ENCODE peak calls at places on chromosomes 12 and 14, in nine cellular contexts. One of them, this sample, is unnamed.
A peak's percentile ranks its signal among the peaks of the same experiment; 100 is the strongest.

GRCh38 chr14:36773136-36773540 is 111.5 kb downstream of the PAX9 start:
- DNase-seq in adipocyte: peak; percentile 74
- DNase-seq in BE2C: no peak
- DNase-seq in fibroblast of pulmonary artery: peak; percentile 5
- DNase-seq in AG09309: no peak
- DNase-seq in effector memory CD4-positive, alpha-beta T cell: no peak
- DNase-seq in astrocyte of the spinal cord: peak; percentile 5
- DNase-seq in IMR-90: peak; percentile 15
- DNase-seq in cardiac muscle cell: no peak
- DNase-seq in this sample: peak; percentile 86

GRCh38 chr14:63046339-63047268 is 1.3 kb upstream of the KCNH5 start:
- DNase-seq in fibroblast of pulmonary artery: no peak
- DNase-seq in adipocyte: no peak
- DNase-seq in effector memory CD4-positive, alpha-beta T cell: no peak
- DNase-seq in AG09309: no peak
- DNase-seq in astrocyte of the spinal cord: no peak
- DNase-seq in BE2C: no peak
- DNase-seq in IMR-90: no peak
- DNase-seq in cardiac muscle cell: no peak
- DNase-seq in this sample: peak; percentile 33

GRCh38 chr12:57803317-57803893 is 15.1 kb downstream of the AVIL start:
- DNase-seq in cardiac muscle cell: peak; percentile 50
- DNase-seq in IMR-90: peak; percentile 42
- DNase-seq in effector memory CD4-positive, alpha-beta T cell: peak; percentile 14
- DNase-seq in AG09309: peak; percentile 17
- DNase-seq in adipocyte: peak; percentile 71
- DNase-seq in fibroblast of pulmonary artery: peak; percentile 69
- DNase-seq in BE2C: peak; percentile 66
- DNase-seq in astrocyte of the spinal cord: peak; percentile 62
- DNase-seq in this sample: peak; percentile 52

GRCh38 chr14:103530390-103530789 is 1.4 kb downstream of the TRMT61A start:
- DNase-seq in effector memory CD4-positive, alpha-beta T cell: no peak
- DNase-seq in cardiac muscle cell: peak; percentile 82
- DNase-seq in BE2C: no peak
- DNase-seq in IMR-90: peak; percentile 13
- DNase-seq in AG09309: no peak
- DNase-seq in adipocyte: peak; percentile 30
- DNase-seq in astrocyte of the spinal cord: no peak
- DNase-seq in fibroblast of pulmonary artery: peak; percentile 36
- DNase-seq in this sample: peak; percentile 34

GRCh38 chr12:24852420-24852819 is 96.5 kb downstream of the BCAT1 start:
- DNase-seq in IMR-90: no peak
- DNase-seq in AG09309: no peak
- DNase-seq in adipocyte: peak; percentile 30
- DNase-seq in fibroblast of pulmonary artery: peak; percentile 23
- DNase-seq in astrocyte of the spinal cord: peak; percentile 24
- DNase-seq in BE2C: no peak
- DNase-seq in effector memory CD4-positive, alpha-beta T cell: no peak
- DNase-seq in cardiac muscle cell: peak; percentile 3
- DNase-seq in this sample: peak; percentile 20

GRCh38 chr14:73763396-73763795 is 49.2 kb upstream of the PNMA1 start:
- DNase-seq in cardiac muscle cell: no peak
- DNase-seq in adipocyte: no peak
- DNase-seq in IMR-90: no peak
- DNase-seq in astrocyte of the spinal cord: no peak
- DNase-seq in AG09309: no peak
- DNase-seq in effector memory CD4-positive, alpha-beta T cell: no peak
- DNase-seq in BE2C: no peak
- DNase-seq in fibroblast of pulmonary artery: no peak
- DNase-seq in this sample: no peak

GRCh38 chr14:26841920-26842741 is 244.3 kb upstream of the NOVA1 start:
- DNase-seq in IMR-90: peak; percentile 60
- DNase-seq in astrocyte of the spinal cord: peak; percentile 96
- DNase-seq in fibroblast of pulmonary artery: peak; percentile 100
- DNase-seq in effector memory CD4-positive, alpha-beta T cell: no peak
- DNase-seq in adipocyte: peak; percentile 96
- DNase-seq in cardiac muscle cell: peak; percentile 8
- DNase-seq in AG09309: peak; percentile 41
- DNase-seq in BE2C: no peak
- DNase-seq in this sample: peak; percentile 96

GRCh38 chr12:15720299-15720698 is 68.9 kb downstream of the EPS8 start:
- DNase-seq in BE2C: no peak
- DNase-seq in AG09309: no peak
- DNase-seq in fibroblast of pulmonary artery: no peak
- DNase-seq in IMR-90: peak; percentile 29
- DNase-seq in adipocyte: no peak
- DNase-seq in cardiac muscle cell: no peak
- DNase-seq in effector memory CD4-positive, alpha-beta T cell: no peak
- DNase-seq in astrocyte of the spinal cord: no peak
- DNase-seq in this sample: no peak

GRCh38 chr14:64708148-64709004 is 4.2 kb downstream of the PLEKHG3 start:
- DNase-seq in AG09309: no peak
- DNase-seq in cardiac muscle cell: peak; percentile 67
- DNase-seq in fibroblast of pulmonary artery: no peak
- DNase-seq in IMR-90: peak; percentile 44
- DNase-seq in adipocyte: no peak
- DNase-seq in BE2C: peak; percentile 6
- DNase-seq in effector memory CD4-positive, alpha-beta T cell: peak; percentile 38
- DNase-seq in astrocyte of the spinal cord: no peak
- DNase-seq in this sample: peak; percentile 88

GRCh38 chr14:99447739-99448138 is 32.9 kb downstream of the SETD3 start:
- DNase-seq in fibroblast of pulmonary artery: no peak
- DNase-seq in astrocyte of the spinal cord: no peak
- DNase-seq in cardiac muscle cell: no peak
- DNase-seq in BE2C: no peak
- DNase-seq in adipocyte: no peak
- DNase-seq in effector memory CD4-positive, alpha-beta T cell: no peak
- DNase-seq in IMR-90: no peak
- DNase-seq in AG09309: no peak
- DNase-seq in this sample: peak; percentile 19

GRCh38 chr12:106108187-106108816 is 30.5 kb downstream of the NUAK1 start:
- DNase-seq in IMR-90: peak; percentile 65
- DNase-seq in effector memory CD4-positive, alpha-beta T cell: no peak
- DNase-seq in cardiac muscle cell: no peak
- DNase-seq in fibroblast of pulmonary artery: peak; percentile 90
- DNase-seq in AG09309: no peak
- DNase-seq in adipocyte: peak; percentile 54
- DNase-seq in BE2C: no peak
- DNase-seq in astrocyte of the spinal cord: peak; percentile 73
- DNase-seq in this sample: peak; percentile 35

GRCh38 chr12:106109168-106109910 is 29.4 kb downstream of the NUAK1 start:
- DNase-seq in IMR-90: no peak
- DNase-seq in adipocyte: no peak
- DNase-seq in astrocyte of the spinal cord: no peak
- DNase-seq in AG09309: no peak
- DNase-seq in BE2C: no peak
- DNase-seq in effector memory CD4-positive, alpha-beta T cell: no peak
- DNase-seq in cardiac muscle cell: no peak
- DNase-seq in fibroblast of pulmonary artery: peak; percentile 75
- DNase-seq in this sample: no peak

GRCh38 chr12:106113042-106113441 is 25.7 kb downstream of the NUAK1 start:
- DNase-seq in cardiac muscle cell: no peak
- DNase-seq in fibroblast of pulmonary artery: peak; percentile 53
- DNase-seq in astrocyte of the spinal cord: peak; percentile 64
- DNase-seq in IMR-90: peak; percentile 68
- DNase-seq in adipocyte: peak; percentile 62
- DNase-seq in effector memory CD4-positive, alpha-beta T cell: no peak
- DNase-seq in AG09309: no peak
- DNase-seq in BE2C: no peak
- DNase-seq in this sample: peak; percentile 78

GRCh38 chr12:106112094-106112822 is 26.5 kb downstream of the NUAK1 start:
- DNase-seq in effector memory CD4-positive, alpha-beta T cell: no peak
- DNase-seq in cardiac muscle cell: no peak
- DNase-seq in adipocyte: peak; percentile 65
- DNase-seq in IMR-90: peak; percentile 22
- DNase-seq in fibroblast of pulmonary artery: peak; percentile 63
- DNase-seq in BE2C: no peak
- DNase-seq in AG09309: no peak
- DNase-seq in astrocyte of the spinal cord: no peak
- DNase-seq in this sample: peak; percentile 96

GRCh38 chr12:106110626-106111300 is 28.0 kb downstream of the NUAK1 start:
- DNase-seq in AG09309: no peak
- DNase-seq in fibroblast of pulmonary artery: no peak
- DNase-seq in BE2C: no peak
- DNase-seq in effector memory CD4-positive, alpha-beta T cell: no peak
- DNase-seq in astrocyte of the spinal cord: no peak
- DNase-seq in cardiac muscle cell: no peak
- DNase-seq in adipocyte: no peak
- DNase-seq in IMR-90: no peak
- DNase-seq in this sample: no peak
- H3K4me3 ChIP-seq in AG09309: no peak overlapping the region
- H3K4me3 ChIP-seq in fibroblast of pulmonary artery: no peak overlapping the region
- H3K4me3 ChIP-seq in BE2C: no peak overlapping the region
- H3K4me3 ChIP-seq in effector memory CD4-positive, alpha-beta T cell: no peak overlapping the region
- H3K4me3 ChIP-seq in astrocyte of the spinal cord: no peak overlapping the region
- H3K4me3 ChIP-seq in cardiac muscle cell: no peak overlapping the region
- H3K4me3 ChIP-seq in adipocyte: no peak overlapping the region
- H3K4me3 ChIP-seq in IMR-90: no peak overlapping the region
- H3K4me3 ChIP-seq in this sample: no peak overlapping the region

GRCh38 chr14:85537526-85537925 is 7.6 kb downstream of the FLRT2 start:
- DNase-seq in astrocyte of the spinal cord: no peak
- DNase-seq in effector memory CD4-positive, alpha-beta T cell: no peak
- DNase-seq in adipocyte: no peak
- DNase-seq in AG09309: no peak
- DNase-seq in IMR-90: no peak
- DNase-seq in cardiac muscle cell: no peak
- DNase-seq in fibroblast of pulmonary artery: no peak
- DNase-seq in BE2C: no peak
- DNase-seq in this sample: no peak
- H3K4me3 ChIP-seq in astrocyte of the spinal cord: no peak overlapping the region
- H3K4me3 ChIP-seq in effector memory CD4-positive, alpha-beta T cell: no peak overlapping the region
- H3K4me3 ChIP-seq in adipocyte: no peak overlapping the region
- H3K4me3 ChIP-seq in AG09309: no peak overlapping the region
- H3K4me3 ChIP-seq in IMR-90: no peak overlapping the region
- H3K4me3 ChIP-seq in cardiac muscle cell: no peak overlapping the region
- H3K4me3 ChIP-seq in fibroblast of pulmonary artery: peak overlapping the region; percentile 15
- H3K4me3 ChIP-seq in BE2C: no peak overlapping the region
- H3K4me3 ChIP-seq in this sample: no peak overlapping the region

GRCh38 chr14:60488175-60488574 is 2.3 kb upstream of the C14orf39 start:
- DNase-seq in IMR-90: no peak
- DNase-seq in effector memory CD4-positive, alpha-beta T cell: no peak
- DNase-seq in fibroblast of pulmonary artery: no peak
- DNase-seq in astrocyte of the spinal cord: no peak
- DNase-seq in cardiac muscle cell: no peak
- DNase-seq in adipocyte: peak; percentile 18
- DNase-seq in BE2C: no peak
- DNase-seq in AG09309: no peak
- DNase-seq in this sample: no peak

GRCh38 chr14:60487211-60487610 is 1.3 kb upstream of the C14orf39 start:
- DNase-seq in astrocyte of the spinal cord: no peak
- DNase-seq in AG09309: no peak
- DNase-seq in fibroblast of pulmonary artery: no peak
- DNase-seq in BE2C: no peak
- DNase-seq in cardiac muscle cell: no peak
- DNase-seq in IMR-90: no peak
- DNase-seq in effector memory CD4-positive, alpha-beta T cell: no peak
- DNase-seq in adipocyte: no peak
- DNase-seq in this sample: no peak

GRCh38 chr14:60482743-60483142 is 3.1 kb downstream of the C14orf39 start:
- DNase-seq in effector memory CD4-positive, alpha-beta T cell: no peak
- DNase-seq in fibroblast of pulmonary artery: no peak
- DNase-seq in BE2C: no peak
- DNase-seq in adipocyte: no peak
- DNase-seq in astrocyte of the spinal cord: peak; percentile 29
- DNase-seq in cardiac muscle cell: no peak
- DNase-seq in AG09309: no peak
- DNase-seq in IMR-90: peak; percentile 44
- DNase-seq in this sample: peak; percentile 79

GRCh38 chr14:60485057-60485599 is 735 bp downstream of the C14orf39 start:
- DNase-seq in cardiac muscle cell: peak; percentile 22
- DNase-seq in fibroblast of pulmonary artery: no peak
- DNase-seq in astrocyte of the spinal cord: no peak
- DNase-seq in AG09309: no peak
- DNase-seq in effector memory CD4-positive, alpha-beta T cell: no peak
- DNase-seq in IMR-90: no peak
- DNase-seq in adipocyte: no peak
- DNase-seq in BE2C: peak; percentile 27
- DNase-seq in this sample: no peak

GRCh38 chr14:60485600-60486251 is at the start of gene C14orf39:
- DNase-seq in AG09309: no peak
- DNase-seq in effector memory CD4-positive, alpha-beta T cell: no peak
- DNase-seq in cardiac muscle cell: peak; percentile 85
- DNase-seq in IMR-90: peak; percentile 65
- DNase-seq in astrocyte of the spinal cord: peak; percentile 63
- DNase-seq in fibroblast of pulmonary artery: peak; percentile 27
- DNase-seq in BE2C: peak; percentile 88
- DNase-seq in adipocyte: peak; percentile 9
- DNase-seq in this sample: peak; percentile 46
- H3K4me3 ChIP-seq in AG09309: peak within 1 kb of the TSS; percentile 9
- H3K4me3 ChIP-seq in effector memory CD4-positive, alpha-beta T cell: no peak within 1 kb of the TSS
- H3K4me3 ChIP-seq in cardiac muscle cell: peak within 1 kb of the TSS; percentile 56
- H3K4me3 ChIP-seq in IMR-90: peak within 1 kb of the TSS; percentile 82
- H3K4me3 ChIP-seq in astrocyte of the spinal cord: peak within 1 kb of the TSS; percentile 52
- H3K4me3 ChIP-seq in fibroblast of pulmonary artery: peak within 1 kb of the TSS; percentile 38
- H3K4me3 ChIP-seq in BE2C: peak within 1 kb of the TSS; percentile 70
- H3K4me3 ChIP-seq in adipocyte: peak within 1 kb of the TSS; percentile 76
- H3K4me3 ChIP-seq in this sample: peak within 1 kb of the TSS; percentile 51

DNA sequence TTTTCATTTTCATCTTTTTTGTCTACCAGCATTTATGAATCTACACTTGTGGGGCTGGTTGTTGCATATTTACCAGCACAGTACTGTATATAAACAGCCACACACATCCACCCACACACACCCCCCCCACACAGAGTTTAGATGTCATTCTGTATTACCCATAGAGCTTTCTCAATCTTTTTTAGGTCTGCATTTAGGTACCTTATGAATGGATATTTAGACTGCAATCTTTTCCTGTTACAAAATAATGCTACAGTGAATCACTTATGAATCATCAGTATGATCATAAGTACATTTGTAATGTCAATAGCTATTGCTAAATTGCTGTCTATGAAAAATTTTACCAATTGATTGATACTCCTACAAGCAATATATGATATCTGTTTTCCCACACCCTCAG is 67.3 kb upstream of the STK38L start:
- DNase-seq in AG09309: no peak
- DNase-seq in astrocyte of the spinal cord: peak; percentile 69
- DNase-seq in IMR-90: peak; percentile 80
- DNase-seq in effector memory CD4-positive, alpha-beta T cell: no peak
- DNase-seq in cardiac muscle cell: no peak
- DNase-seq in fibroblast of pulmonary artery: peak; percentile 84
- DNase-seq in BE2C: no peak
- DNase-seq in adipocyte: peak; percentile 71
- DNase-seq in this sample: peak; percentile 91
- H3K4me3 ChIP-seq in AG09309: no peak overlapping the region
- H3K4me3 ChIP-seq in astrocyte of the spinal cord: no peak overlapping the region
- H3K4me3 ChIP-seq in IMR-90: no peak overlapping the region
- H3K4me3 ChIP-seq in effector memory CD4-positive, alpha-beta T cell: no peak overlapping the region
- H3K4me3 ChIP-seq in cardiac muscle cell: no peak overlapping the region
- H3K4me3 ChIP-seq in fibroblast of pulmonary artery: no peak overlapping the region
- H3K4me3 ChIP-seq in BE2C: no peak overlapping the region
- H3K4me3 ChIP-seq in adipocyte: no peak overlapping the region
- H3K4me3 ChIP-seq in this sample: no peak overlapping the region

DNA sequence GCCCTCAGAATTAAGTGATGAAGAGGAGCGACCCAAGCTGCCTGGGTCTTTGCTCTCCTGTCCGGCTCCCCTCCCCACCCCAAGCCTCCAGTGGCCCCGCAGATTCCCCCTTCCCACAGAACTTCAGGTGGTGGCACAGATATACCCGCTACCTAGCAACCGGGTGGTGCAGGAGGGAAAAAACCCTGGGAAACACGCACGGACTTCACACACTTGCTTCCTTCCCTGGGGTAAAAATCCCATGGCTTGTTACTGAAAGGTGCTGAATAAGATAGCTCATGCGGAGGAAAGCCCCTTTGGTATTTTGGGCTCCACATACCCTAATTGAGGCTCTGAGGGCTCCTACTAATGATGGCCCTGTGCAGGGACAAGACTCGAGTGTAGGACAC is 813 bp upstream of the RIMBP2 start:
- DNase-seq in BE2C: no peak
- DNase-seq in AG09309: no peak
- DNase-seq in fibroblast of pulmonary artery: no peak
- DNase-seq in IMR-90: no peak
- DNase-seq in effector memory CD4-positive, alpha-beta T cell: no peak
- DNase-seq in astrocyte of the spinal cord: no peak
- DNase-seq in adipocyte: no peak
- DNase-seq in cardiac muscle cell: no peak
- DNase-seq in this sample: no peak
- H3K4me3 ChIP-seq in BE2C: peak overlapping the region; percentile 90
- H3K4me3 ChIP-seq in AG09309: no peak overlapping the region
- H3K4me3 ChIP-seq in fibroblast of pulmonary artery: no peak overlapping the region
- H3K4me3 ChIP-seq in IMR-90: no peak overlapping the region
- H3K4me3 ChIP-seq in effector memory CD4-positive, alpha-beta T cell: no peak overlapping the region
- H3K4me3 ChIP-seq in astrocyte of the spinal cord: no peak overlapping the region
- H3K4me3 ChIP-seq in adipocyte: no peak overlapping the region
- H3K4me3 ChIP-seq in cardiac muscle cell: peak overlapping the region; percentile 33
- H3K4me3 ChIP-seq in this sample: peak overlapping the region; percentile 37